ENCODE peak calls at places on chromosomes 1 and 21, in seven cellular contexts. One of them, this sample, is unnamed.

GRCh38 chr1:32094721-32095521 is 12.9 kb upstream of the KPNA6 start:
- DNase-seq in T-helper 9 cell: no peak
- DNase-seq in NCI-H2171: no peak
- DNase-seq in fibroblast of villous mesenchyme: no peak
- DNase-seq in NCI-H510A treated with DMSO at 0.1 percent for 48 hours: no peak
- DNase-seq in GM04504: no peak
- DNase-seq in NCI-H2081: no peak
- DNase-seq in this sample: no peak

GRCh38 chr1:23424171-23424959 is at the start of gene TCEA3:
- DNase-seq in NCI-H2081: no peak
- DNase-seq in T-helper 9 cell: peak
- DNase-seq in NCI-H510A treated with DMSO at 0.1 percent for 48 hours: no peak
- DNase-seq in GM04504: no peak
- DNase-seq in NCI-H2171: peak
- DNase-seq in fibroblast of villous mesenchyme: peak
- DNase-seq in this sample: peak

GRCh38 chr1:115706774-115707425 is 61.6 kb downstream of the CASQ2 start:
- DNase-seq in NCI-H2081: peak
- DNase-seq in NCI-H510A treated with DMSO at 0.1 percent for 48 hours: peak
- DNase-seq in fibroblast of villous mesenchyme: peak
- DNase-seq in GM04504: peak
- DNase-seq in NCI-H2171: no peak
- DNase-seq in T-helper 9 cell: no peak
- DNase-seq in this sample: peak

GRCh38 chr1:163864207-163864606 is 542.5 kb downstream of the NUF2 start:
- DNase-seq in NCI-H2171: no peak
- DNase-seq in fibroblast of villous mesenchyme: no peak
- DNase-seq in NCI-H2081: no peak
- DNase-seq in GM04504: no peak
- DNase-seq in NCI-H510A treated with DMSO at 0.1 percent for 48 hours: no peak
- DNase-seq in T-helper 9 cell: no peak
- DNase-seq in this sample: no peak

GRCh38 chr1:216456682-216457081 is 33.4 kb upstream of the USH2A start:
- DNase-seq in GM04504: peak
- DNase-seq in NCI-H2171: no peak
- DNase-seq in T-helper 9 cell: no peak
- DNase-seq in NCI-H510A treated with DMSO at 0.1 percent for 48 hours: no peak
- DNase-seq in NCI-H2081: no peak
- DNase-seq in fibroblast of villous mesenchyme: peak
- DNase-seq in this sample: no peak

GRCh38 chr1:228647523-228648444 is 87.5 kb upstream of the RHOU start:
- DNase-seq in NCI-H510A treated with DMSO at 0.1 percent for 48 hours: peak
- DNase-seq in NCI-H2081: peak
- DNase-seq in GM04504: peak
- DNase-seq in T-helper 9 cell: peak
- DNase-seq in fibroblast of villous mesenchyme: peak
- DNase-seq in NCI-H2171: peak
- DNase-seq in this sample: peak

GRCh38 chr1:213457097-213457680 is 406.1 kb downstream of the RPS6KC1 start:
- DNase-seq in NCI-H2081: no peak
- DNase-seq in GM04504: no peak
- DNase-seq in fibroblast of villous mesenchyme: no peak
- DNase-seq in NCI-H510A treated with DMSO at 0.1 percent for 48 hours: no peak
- DNase-seq in T-helper 9 cell: no peak
- DNase-seq in NCI-H2171: no peak
- DNase-seq in this sample: no peak

GRCh38 chr1:94323311-94324167 is 86.2 kb upstream of the ARHGAP29 start:
- DNase-seq in NCI-H2081: no peak
- DNase-seq in GM04504: no peak
- DNase-seq in NCI-H510A treated with DMSO at 0.1 percent for 48 hours: no peak
- DNase-seq in fibroblast of villous mesenchyme: no peak
- DNase-seq in NCI-H2171: no peak
- DNase-seq in T-helper 9 cell: no peak
- DNase-seq in this sample: no peak

GRCh38 chr1:113976609-113977278 is 2.5 kb upstream of the OLFML3 start:
- DNase-seq in GM04504: no peak
- DNase-seq in NCI-H510A treated with DMSO at 0.1 percent for 48 hours: no peak
- DNase-seq in T-helper 9 cell: no peak
- DNase-seq in NCI-H2081: no peak
- DNase-seq in fibroblast of villous mesenchyme: peak
- DNase-seq in NCI-H2171: no peak
- DNase-seq in this sample: no peak

GRCh38 chr1:111733996-111734369 is 5.2 kb downstream of the INKA2 start:
- DNase-seq in NCI-H510A treated with DMSO at 0.1 percent for 48 hours: no peak
- DNase-seq in GM04504: no peak
- DNase-seq in T-helper 9 cell: no peak
- DNase-seq in NCI-H2081: no peak
- DNase-seq in fibroblast of villous mesenchyme: no peak
- DNase-seq in NCI-H2171: no peak
- DNase-seq in this sample: no peak

GRCh38 chr1:227771771-227772170 is 36.5 kb downstream of the SNAP47 start:
- DNase-seq in NCI-H2171: no peak
- DNase-seq in NCI-H510A treated with DMSO at 0.1 percent for 48 hours: no peak
- DNase-seq in fibroblast of villous mesenchyme: no peak
- DNase-seq in NCI-H2081: no peak
- DNase-seq in GM04504: no peak
- DNase-seq in T-helper 9 cell: no peak
- DNase-seq in this sample: no peak

GRCh38 chr1:110286564-110286963 is 52.6 kb upstream of the RBM15 start:
- DNase-seq in NCI-H510A treated with DMSO at 0.1 percent for 48 hours: no peak
- DNase-seq in NCI-H2171: no peak
- DNase-seq in fibroblast of villous mesenchyme: no peak
- DNase-seq in NCI-H2081: no peak
- DNase-seq in T-helper 9 cell: no peak
- DNase-seq in GM04504: no peak
- DNase-seq in this sample: no peak

GRCh38 chr1:180611016-180611930 is 20.5 kb upstream of the XPR1 start:
- DNase-seq in fibroblast of villous mesenchyme: no peak
- DNase-seq in NCI-H2081: no peak
- DNase-seq in T-helper 9 cell: no peak
- DNase-seq in GM04504: no peak
- DNase-seq in NCI-H2171: no peak
- DNase-seq in NCI-H510A treated with DMSO at 0.1 percent for 48 hours: no peak
- DNase-seq in this sample: no peak

GRCh38 chr1:23407036-23407630 is 17.4 kb downstream of the TCEA3 start:
- DNase-seq in NCI-H2171: no peak
- DNase-seq in fibroblast of villous mesenchyme: no peak
- DNase-seq in GM04504: no peak
- DNase-seq in T-helper 9 cell: no peak
- DNase-seq in NCI-H2081: no peak
- DNase-seq in NCI-H510A treated with DMSO at 0.1 percent for 48 hours: no peak
- DNase-seq in this sample: no peak

GRCh38 chr1:27878787-27879335 is 6.5 kb downstream of the THEMIS2 start:
- DNase-seq in GM04504: no peak
- DNase-seq in NCI-H2081: no peak
- DNase-seq in NCI-H510A treated with DMSO at 0.1 percent for 48 hours: no peak
- DNase-seq in NCI-H2171: no peak
- DNase-seq in fibroblast of villous mesenchyme: no peak
- DNase-seq in T-helper 9 cell: no peak
- DNase-seq in this sample: no peak

GRCh38 chr21:45834821-45835293 is 146.7 kb upstream of the COL6A1 start:
- DNase-seq in NCI-H510A treated with DMSO at 0.1 percent for 48 hours: no peak
- DNase-seq in T-helper 9 cell: no peak
- DNase-seq in NCI-H2081: no peak
- DNase-seq in GM04504: no peak
- DNase-seq in fibroblast of villous mesenchyme: no peak
- DNase-seq in NCI-H2171: no peak
- DNase-seq in this sample: no peak

GRCh38 chr1:17316704-17317103 is 8.7 kb downstream of the PADI4 start:
- DNase-seq in NCI-H2171: no peak
- DNase-seq in NCI-H510A treated with DMSO at 0.1 percent for 48 hours: no peak
- DNase-seq in GM04504: no peak
- DNase-seq in T-helper 9 cell: no peak
- DNase-seq in fibroblast of villous mesenchyme: no peak
- DNase-seq in NCI-H2081: no peak
- DNase-seq in this sample: no peak

GRCh38 chr1:3775498-3776230 is 3.1 kb downstream of the SMIM1 start:
- DNase-seq in T-helper 9 cell: peak
- DNase-seq in GM04504: no peak
- DNase-seq in NCI-H2081: peak
- DNase-seq in NCI-H510A treated with DMSO at 0.1 percent for 48 hours: peak
- DNase-seq in fibroblast of villous mesenchyme: peak
- DNase-seq in NCI-H2171: peak
- DNase-seq in this sample: peak

GRCh38 chr21:45363921-45364463 is 41.0 kb upstream of the COL18A1 start:
- DNase-seq in fibroblast of villous mesenchyme: peak
- DNase-seq in T-helper 9 cell: no peak
- DNase-seq in NCI-H2081: no peak
- DNase-seq in GM04504: peak
- DNase-seq in NCI-H2171: no peak
- DNase-seq in NCI-H510A treated with DMSO at 0.1 percent for 48 hours: no peak
- DNase-seq in this sample: no peak

GRCh38 chr1:9859252-9860014 is 35.7 kb upstream of the CLSTN1 start:
- DNase-seq in fibroblast of villous mesenchyme: no peak
- DNase-seq in NCI-H2081: no peak
- DNase-seq in NCI-H510A treated with DMSO at 0.1 percent for 48 hours: no peak
- DNase-seq in GM04504: no peak
- DNase-seq in T-helper 9 cell: no peak
- DNase-seq in NCI-H2171: no peak
- DNase-seq in this sample: no peak

GRCh38 chr1:56967900-56968832 is 2.4 kb upstream of the C8B start:
- DNase-seq in T-helper 9 cell: no peak
- DNase-seq in fibroblast of villous mesenchyme: peak
- DNase-seq in NCI-H2171: no peak
- DNase-seq in NCI-H2081: no peak
- DNase-seq in GM04504: no peak
- DNase-seq in NCI-H510A treated with DMSO at 0.1 percent for 48 hours: no peak
- DNase-seq in this sample: no peak

GRCh38 chr1:21293537-21294265 is 3.4 kb upstream of the ECE1 start:
- DNase-seq in NCI-H510A treated with DMSO at 0.1 percent for 48 hours: no peak
- DNase-seq in NCI-H2171: no peak
- DNase-seq in GM04504: no peak
- DNase-seq in NCI-H2081: no peak
- DNase-seq in fibroblast of villous mesenchyme: no peak
- DNase-seq in T-helper 9 cell: peak
- DNase-seq in this sample: no peak

GRCh38 chr1:181142096-181143043 is 53.9 kb downstream of the IER5 start:
- DNase-seq in NCI-H2081: peak
- DNase-seq in T-helper 9 cell: peak
- DNase-seq in GM04504: peak
- DNase-seq in NCI-H2171: peak
- DNase-seq in NCI-H510A treated with DMSO at 0.1 percent for 48 hours: peak
- DNase-seq in fibroblast of villous mesenchyme: peak
- DNase-seq in this sample: peak

GRCh38 chr1:24900486-24900849 is 29.6 kb downstream of the RUNX3 start:
- DNase-seq in NCI-H510A treated with DMSO at 0.1 percent for 48 hours: no peak
- DNase-seq in NCI-H2081: no peak
- DNase-seq in NCI-H2171: no peak
- DNase-seq in fibroblast of villous mesenchyme: no peak
- DNase-seq in GM04504: no peak
- DNase-seq in T-helper 9 cell: no peak
- DNase-seq in this sample: no peak

GRCh38 chr1:87820667-87821066 is 492.0 kb downstream of the LMO4 start:
- DNase-seq in GM04504: no peak
- DNase-seq in NCI-H510A treated with DMSO at 0.1 percent for 48 hours: no peak
- DNase-seq in T-helper 9 cell: no peak
- DNase-seq in NCI-H2081: no peak
- DNase-seq in fibroblast of villous mesenchyme: no peak
- DNase-seq in NCI-H2171: no peak
- DNase-seq in this sample: no peak

GRCh38 chr1:75765697-75766355 is 20.2 kb upstream of the RABGGTB start:
- DNase-seq in fibroblast of villous mesenchyme: peak
- DNase-seq in NCI-H510A treated with DMSO at 0.1 percent for 48 hours: no peak
- DNase-seq in GM04504: peak
- DNase-seq in NCI-H2171: no peak
- DNase-seq in NCI-H2081: no peak
- DNase-seq in T-helper 9 cell: no peak
- DNase-seq in this sample: no peak

GRCh38 chr1:225962440-225962975 is 21.5 kb upstream of the LEFTY2 start:
- DNase-seq in T-helper 9 cell: peak
- DNase-seq in fibroblast of villous mesenchyme: peak
- DNase-seq in NCI-H2081: no peak
- DNase-seq in GM04504: no peak
- DNase-seq in NCI-H2171: no peak
- DNase-seq in NCI-H510A treated with DMSO at 0.1 percent for 48 hours: no peak
- DNase-seq in this sample: no peak

GRCh38 chr1:201877877-201878339 is 10.8 kb upstream of the SHISA4 start:
- DNase-seq in NCI-H2171: peak
- DNase-seq in NCI-H510A treated with DMSO at 0.1 percent for 48 hours: peak
- DNase-seq in NCI-H2081: peak
- DNase-seq in fibroblast of villous mesenchyme: peak
- DNase-seq in GM04504: no peak
- DNase-seq in T-helper 9 cell: no peak
- DNase-seq in this sample: peak

GRCh38 chr1:55989971-55990370 is 589.4 kb downstream of the PLPP3 start:
- DNase-seq in GM04504: no peak
- DNase-seq in T-helper 9 cell: no peak
- DNase-seq in NCI-H2171: no peak
- DNase-seq in fibroblast of villous mesenchyme: peak
- DNase-seq in NCI-H510A treated with DMSO at 0.1 percent for 48 hours: no peak
- DNase-seq in NCI-H2081: no peak
- DNase-seq in this sample: no peak

GRCh38 chr1:218823291-218823900 is 350.3 kb upstream of the LYPLAL1 start:
- DNase-seq in fibroblast of villous mesenchyme: peak
- DNase-seq in NCI-H510A treated with DMSO at 0.1 percent for 48 hours: no peak
- DNase-seq in GM04504: peak
- DNase-seq in NCI-H2081: no peak
- DNase-seq in T-helper 9 cell: no peak
- DNase-seq in NCI-H2171: no peak
- DNase-seq in this sample: no peak

GRCh38 chr1:116853680-116854191 is 56.0 kb upstream of the PTGFRN start:
- DNase-seq in NCI-H510A treated with DMSO at 0.1 percent for 48 hours: peak
- DNase-seq in NCI-H2171: no peak
- DNase-seq in NCI-H2081: peak
- DNase-seq in T-helper 9 cell: no peak
- DNase-seq in fibroblast of villous mesenchyme: peak
- DNase-seq in GM04504: peak
- DNase-seq in this sample: no peak

GRCh38 chr1:214228976-214229375 is 52.0 kb upstream of the SMYD2 start:
- DNase-seq in fibroblast of villous mesenchyme: no peak
- DNase-seq in NCI-H2171: no peak
- DNase-seq in NCI-H510A treated with DMSO at 0.1 percent for 48 hours: peak
- DNase-seq in GM04504: no peak
- DNase-seq in T-helper 9 cell: no peak
- DNase-seq in NCI-H2081: peak
- DNase-seq in this sample: no peak

GRCh38 chr1:97489834-97490233 is 431.0 kb downstream of the DPYD start:
- DNase-seq in NCI-H2081: no peak
- DNase-seq in NCI-H2171: no peak
- DNase-seq in fibroblast of villous mesenchyme: peak
- DNase-seq in NCI-H510A treated with DMSO at 0.1 percent for 48 hours: no peak
- DNase-seq in T-helper 9 cell: no peak
- DNase-seq in GM04504: peak
- DNase-seq in this sample: no peak

GRCh38 chr1:121444096-121444495 is 259.3 kb downstream of the SRGAP2C start:
- DNase-seq in GM04504: no peak
- DNase-seq in T-helper 9 cell: no peak
- DNase-seq in fibroblast of villous mesenchyme: no peak
- DNase-seq in NCI-H510A treated with DMSO at 0.1 percent for 48 hours: no peak
- DNase-seq in NCI-H2171: no peak
- DNase-seq in NCI-H2081: no peak
- DNase-seq in this sample: no peak

GRCh38 chr1:227131193-227131592 is 187.1 kb downstream of the CDC42BPA start:
- DNase-seq in NCI-H510A treated with DMSO at 0.1 percent for 48 hours: peak
- DNase-seq in T-helper 9 cell: no peak
- DNase-seq in fibroblast of villous mesenchyme: peak
- DNase-seq in NCI-H2081: no peak
- DNase-seq in GM04504: peak
- DNase-seq in NCI-H2171: no peak
- DNase-seq in this sample: no peak

GRCh38 chr1:22371408-22371807 is 80.2 kb upstream of the ZBTB40 start:
- DNase-seq in fibroblast of villous mesenchyme: no peak
- DNase-seq in GM04504: no peak
- DNase-seq in NCI-H2171: no peak
- DNase-seq in T-helper 9 cell: no peak
- DNase-seq in NCI-H510A treated with DMSO at 0.1 percent for 48 hours: no peak
- DNase-seq in NCI-H2081: no peak
- DNase-seq in this sample: no peak

GRCh38 chr1:247295274-247295684 is 36.4 kb downstream of the ZNF496 start:
- DNase-seq in GM04504: no peak
- DNase-seq in NCI-H2081: no peak
- DNase-seq in fibroblast of villous mesenchyme: peak
- DNase-seq in NCI-H2171: no peak
- DNase-seq in NCI-H510A treated with DMSO at 0.1 percent for 48 hours: no peak
- DNase-seq in T-helper 9 cell: no peak
- DNase-seq in this sample: no peak

GRCh38 chr1:52634111-52634510 is 1.1 kb downstream of the SHISAL2A start:
- DNase-seq in T-helper 9 cell: no peak
- DNase-seq in fibroblast of villous mesenchyme: no peak
- DNase-seq in NCI-H510A treated with DMSO at 0.1 percent for 48 hours: no peak
- DNase-seq in NCI-H2171: no peak
- DNase-seq in GM04504: no peak
- DNase-seq in NCI-H2081: no peak
- DNase-seq in this sample: no peak